ENCODE peak calls at places on chromosomes 4 and X, in four cellular contexts. Y is ovary; T is stimulated activated CD8-positive, alpha-beta memory T cell treated with anti-CD3 and anti-CD28 coated beads, Interleukin-4, amount 100 ng/mL, for 1 hour; M is stimulated activated CD4-positive, alpha-beta T cell treated with anti-CD3 and anti-CD28 coated beads, Interleukin-4, amount 100 ng/mL, for 4 hours. I is an unnamed sample.

GRCh38 chrX:81261576-81261975 is 59.7 kb downstream of the SH3BGRL start:
- DNase-seq in M (no peak), Y (no peak), T (no peak), I (no peak)

GRCh38 chr4:52983563-52984303 is 121.6 kb downstream of the RASL11B start:
- DNase-seq in T (no peak), Y (no peak), M (no peak), I (no peak)

GRCh38 chr4:37664696-37665095 is 21.5 kb downstream of the RELL1 start:
- DNase-seq in Y (no peak), M (no peak), T (no peak), I (no peak)

GRCh38 chr4:62014982-62015739 is 815.0 kb downstream of the ADGRL3 start:
- DNase-seq in M (no peak), T (no peak), Y (no peak), I (no peak)

GRCh38 chr4:154985673-154986072 is 204.6 kb downstream of the RBM46 start:
- DNase-seq in Y (no peak), T (no peak), M (no peak), I (no peak)

GRCh38 chr4:8754634-8755589 is 116.7 kb downstream of the HMX1 start:
- DNase-seq in T (no peak), Y (peak), M (no peak), I (peak)

GRCh38 chr4:185651851-185652250 is 116.5 kb upstream of the PDLIM3 start:
- DNase-seq in M (no peak), T (no peak), Y (no peak), I (no peak)

GRCh38 chr4:152919826-152920225 is 16.3 kb upstream of the FHDC1 start:
- DNase-seq in T (no peak), M (no peak), Y (no peak), I (no peak)

GRCh38 chr4:6573986-6574746 is 823 bp upstream of the MAN2B2 start:
- DNase-seq in T (no peak), Y (no peak), M (no peak), I (no peak)

GRCh38 chrX:154602226-154602625 is 16.9 kb downstream of the CTAG1B start:
- DNase-seq in M (no peak), Y (no peak), T (no peak), I (no peak)

GRCh38 chrX:39821011-39821708 is 276.6 kb downstream of the BCOR start:
- DNase-seq in T (no peak), M (peak), Y (peak), I (no peak)

I was measured in sigmoid colon.